ENCODE peak calls at places on chromosome 19, in five cellular contexts. Z is GM19239, U is kidney epithelial cell, K is A549, Q is germinal center. V is an unnamed sample.

GRCh38 chr19:8389891-8390616 is at the start of gene RAB11B:
- DNase-seq in Z (peak), K (peak), U (peak), Q (peak), V (peak)

GRCh38 chr19:56294557-56294956 is 20.1 kb downstream of the ZSCAN5A start:
- DNase-seq in Z (no peak), U (no peak), K (no peak), Q (no peak), V (peak)

GRCh38 chr19:54339646-54340358 is 840 bp upstream of the LILRA4 start:
- DNase-seq in Q (peak), U (no peak), Z (no peak), K (no peak), V (no peak)

GRCh38 chr19:33208371-33208770 is 14.2 kb downstream of the LRP3 start:
- DNase-seq in Q (no peak), U (no peak), Z (no peak), K (no peak), V (no peak)

GRCh38 chr19:10831980-10832658 is 3.9 kb downstream of the TMED1 start:
- DNase-seq in U (no peak), K (no peak), Q (no peak), Z (no peak), V (no peak)

GRCh38 chr19:28436320-28436719 is 776.6 kb downstream of the UQCRFS1 start:
- DNase-seq in K (no peak), Z (no peak), Q (no peak), U (no peak), V (no peak)

GRCh38 chr19:32550666-32551065 is 30.3 kb upstream of the PDCD5 start:
- DNase-seq in Q (no peak), U (no peak), K (no peak), Z (no peak), V (no peak)

GRCh38 chr19:47020992-47021496 is 1.4 kb downstream of the NPAS1 start:
- DNase-seq in Q (no peak), K (no peak), U (no peak), Z (no peak), V (no peak)

GRCh38 chr19:12701596-12702282 is 5.3 kb upstream of the FBXW9 start:
- DNase-seq in Q (no peak), K (no peak), Z (no peak), U (no peak), V (no peak)

GRCh38 chr19:39297931-39298634 is 1.9 kb downstream of the IFNL1 start:
- DNase-seq in U (no peak), Q (no peak), Z (no peak), K (no peak), V (no peak)

GRCh38 chr19:35204799-35205732 is 23.5 kb downstream of the FAM187B start:
- DNase-seq in Q (peak), K (no peak), Z (peak), U (no peak), V (no peak)

GRCh38 chr19:15298847-15299567 is 33.3 kb downstream of the BRD4 start:
- DNase-seq in K (no peak), Z (no peak), Q (no peak), U (no peak), V (no peak)

GRCh38 chr19:47881757-47882156 is 4.4 kb downstream of the SULT2A1 start:
- DNase-seq in U (no peak), K (no peak), Q (no peak), Z (no peak), V (no peak)

GRCh38 chr19:30906871-30907270 is 442.4 kb downstream of the TSHZ3 start:
- DNase-seq in Z (no peak), U (no peak), Q (no peak), K (no peak), V (no peak)

GRCh38 chr19:38213911-38214625 is 10.0 kb downstream of the DPF1 start:
- DNase-seq in Z (peak), K (no peak), Q (no peak), U (peak), V (peak)

GRCh38 chr19:1409204-1410005 is 2.0 kb downstream of the DAZAP1 start:
- DNase-seq in K (no peak), Z (no peak), U (no peak), Q (no peak), V (no peak)

GRCh38 chr19:1064661-1065605 is 2.0 kb upstream of the ARHGAP45 start:
- DNase-seq in Z (peak), U (no peak), K (peak), Q (peak), V (no peak)

GRCh38 chr19:40739030-40739839 is 11.0 kb downstream of the ACTMAP start:
- DNase-seq in Z (no peak), U (no peak), Q (no peak), K (no peak), V (no peak)

GRCh38 chr19:49878744-49879070 is 1.2 kb downstream of the TBC1D17 start:
- DNase-seq in Q (no peak), K (no peak), U (no peak), Z (no peak), V (no peak)

GRCh38 chr19:14347999-14348889 is 33.0 kb upstream of the ADGRE5 start:
- DNase-seq in K (peak), Q (peak), Z (peak), U (no peak), V (peak)

GRCh38 chr19:7366701-7367420 is 18.1 kb downstream of the ARHGEF18 start:
- DNase-seq in Q (peak), Z (no peak), U (no peak), K (peak), V (no peak)

GRCh38 chr19:17654993-17655392 is 33.2 kb downstream of the UNC13A start:
- DNase-seq in K (peak), U (no peak), Q (peak), Z (no peak), V (no peak)

GRCh38 chr19:15636026-15636425 is 4.7 kb upstream of the CYP4F3 start:
- DNase-seq in K (no peak), Z (no peak), Q (no peak), U (no peak), V (peak)

GRCh38 chr19:48988860-48989259 is 4.2 kb downstream of the GYS1 start:
- DNase-seq in K (no peak), Z (no peak), U (no peak), Q (no peak), V (no peak)

V was measured in hippocampal formation.